ENCODE peak calls at places on chromosomes 1 and 21, in four cellular contexts. V, Q, S and L are unnamed samples.

GRCh38 chr21:46124926-46125845 is 27.3 kb downstream of the COL6A2 start:
- DNase-seq in V (no peak), Q (peak; percentile 29), S (no peak), L (no peak)

GRCh38 chr1:31396633-31397351 is 16.2 kb upstream of the SERINC2 start:
- DNase-seq in V (no peak), Q (no peak), S (peak; percentile 82), L (no peak)

GRCh38 chr21:45601551-45601950 is 42.0 kb upstream of the PCBP3 start:
- DNase-seq in V (no peak), Q (no peak), S (no peak), L (no peak)

GRCh38 chr1:97668945-97669344 is 251.9 kb downstream of the DPYD start:
- DNase-seq in V (no peak), Q (no peak), S (peak; percentile 54), L (peak; percentile 58)

GRCh38 chr21:45869121-45870007 is 112.2 kb upstream of the COL6A1 start:
- DNase-seq in V (no peak), Q (no peak), S (peak; percentile 76), L (peak; percentile 55)

GRCh38 chr1:45263132-45263531 is 56.7 kb upstream of the ZSWIM5 start:
- DNase-seq in V (no peak), Q (no peak), S (no peak), L (no peak)

GRCh38 chr1:12276225-12276624 is 46.4 kb downstream of the VPS13D start:
- DNase-seq in V (peak; percentile 34), Q (peak; percentile 51), S (peak; percentile 78), L (peak; percentile 67)

GRCh38 chr1:12549460-12550349 is 68.3 kb downstream of the DHRS3 start:
- DNase-seq in V (no peak), Q (peak; percentile 90), S (peak; percentile 86), L (peak; percentile 80)

GRCh38 chr1:217332426-217333065 is 298.3 kb downstream of the GPATCH2 start:
- DNase-seq in V (peak; percentile 4), Q (no peak), S (no peak), L (peak; percentile 71)

GRCh38 chr1:97204468-97204867 is 482.9 kb downstream of the PTBP2 start:
- DNase-seq in V (no peak), Q (no peak), S (no peak), L (peak; percentile 66)

GRCh38 chr1:160363951-160364350 is 2.9 kb upstream of the NHLH1 start:
- DNase-seq in V (no peak), Q (no peak), S (no peak), L (no peak)

GRCh38 chr1:173163209-173163608 is 43.9 kb downstream of the TNFSF4 start:
- DNase-seq in V (no peak), Q (no peak), S (no peak), L (no peak)

GRCh38 chr1:206041640-206042039 is 11.3 kb upstream of the RHEX start:
- DNase-seq in V (no peak), Q (no peak), S (no peak), L (no peak)

GRCh38 chr1:247373721-247374141 is 42.1 kb upstream of the ZNF496 start:
- DNase-seq in V (peak; percentile 19), Q (peak; percentile 54), S (peak; percentile 55), L (peak; percentile 62)

GRCh38 chr1:15088146-15089025 is 65.2 kb upstream of the TMEM51 start:
- DNase-seq in V (no peak), Q (peak; percentile 66), S (no peak), L (no peak)

GRCh38 chr1:232422098-232422497 is 207.8 kb downstream of the SIPA1L2 start:
- DNase-seq in V (no peak), Q (no peak), S (no peak), L (no peak)

GRCh38 chr1:64597151-64597550 is 127.2 kb downstream of the CACHD1 start:
- DNase-seq in V (no peak), Q (no peak), S (no peak), L (no peak)

GRCh38 chr1:16155537-16156410 is at the start of gene EPHA2:
- DNase-seq in V (peak; percentile 92), Q (peak; percentile 94), S (peak; percentile 85), L (peak; percentile 92)

GRCh38 chr21:42833859-42834729 is 45.2 kb downstream of the WDR4 start:
- DNase-seq in V (no peak), Q (peak; percentile 6), S (peak; percentile 7), L (no peak)